ENCODE peak calls at places on chromosomes 11 and 22, in eight cellular contexts. O is germinal center, P is left ventricle myocardium inferior, H is AG09309, K is H7, X is GM23248, T is Calu3, B is osteocyte. D is an unnamed sample.

GRCh38 chr22:50269573-50270301 is 443 bp downstream of the MAPK11 start:
- DNase-seq in O (no peak), P (peak), H (no peak), K (peak), X (peak), T (peak), B (no peak), D (peak)

GRCh38 chr11:91673705-91674104 is 550.9 kb upstream of the FAT3 start:
- DNase-seq in O (no peak), P (no peak), H (no peak), K (no peak), X (no peak), T (no peak), B (no peak), D (no peak)

GRCh38 chr11:133388975-133389568 is 143.2 kb downstream of the OPCML start:
- DNase-seq in O (no peak), P (no peak), H (no peak), K (no peak), X (no peak), T (no peak), B (no peak), D (no peak)

GRCh38 chr11:123550620-123550917 is 103.9 kb downstream of the SCN3B start:
- DNase-seq in O (no peak), P (no peak), H (no peak), K (no peak), X (no peak), T (no peak), B (no peak), D (no peak)

GRCh38 chr11:124644426-124645280 is 22.0 kb downstream of the TBRG1 start:
- DNase-seq in O (peak), P (peak), H (no peak), K (peak), X (peak), T (peak), B (no peak), D (peak)

GRCh38 chr11:118872403-118872821 is 11.3 kb upstream of the CXCR5 start:
- DNase-seq in O (no peak), P (no peak), H (no peak), K (peak), X (no peak), T (no peak), B (no peak), D (no peak)

GRCh38 chr22:43706558-43707328 is 105.4 kb downstream of the EFCAB6 start:
- DNase-seq in O (no peak), P (no peak), H (no peak), K (no peak), X (no peak), T (no peak), B (no peak), D (no peak)

GRCh38 chr22:23282089-23282501 is 101.8 kb downstream of the BCR start:
- DNase-seq in O (no peak), P (peak), H (peak), K (no peak), X (peak), T (peak), B (peak), D (no peak)

GRCh38 chr11:19595840-19596751 is 116.5 kb upstream of the NAV2 start:
- DNase-seq in O (no peak), P (peak), H (peak), K (no peak), X (peak), T (no peak), B (peak), D (peak)

GRCh38 chr11:81687057-81687456 is 1046.6 kb downstream of the FAM181B start:
- DNase-seq in O (no peak), P (no peak), H (no peak), K (no peak), X (no peak), T (no peak), B (no peak), D (no peak)

GRCh38 chr11:73140213-73141030 is 1.7 kb downstream of the FCHSD2 start:
- DNase-seq in O (no peak), P (peak), H (no peak), K (peak), X (peak), T (peak), B (peak), D (peak)

GRCh38 chr22:37244114-37244921 is at the start of gene RAC2:
- DNase-seq in O (peak), P (peak), H (no peak), K (peak), X (peak), T (peak), B (no peak), D (no peak)

GRCh38 chr11:43868852-43869567 is 11.6 kb upstream of the ALKBH3 start:
- DNase-seq in O (no peak), P (no peak), H (peak), K (no peak), X (peak), T (no peak), B (no peak), D (no peak)